ENCODE peak calls at places on chromosomes 16 and 17, in nine cellular contexts. One of them, this sample, is unnamed. For H4K20me1, the result is how much of the 10 kb centered on the place peaks cover.

GRCh38 chr17:60327122-60327869 is 64.6 kb downstream of the USP32 start:
- DNase-seq in HCT116: no peak
- DNase-seq in PC-9: no peak
- DNase-seq in OCI-LY7: no peak
- DNase-seq in IMR-90: no peak
- DNase-seq in neural progenitor cell: peak
- DNase-seq in H9: peak
- DNase-seq in mammary epithelial cell: no peak
- DNase-seq in fibroblast of lung: no peak
- DNase-seq in this sample: no peak

GRCh38 chr17:48127371-48128051 is 19.9 kb downstream of the SNX11 start:
- DNase-seq in OCI-LY7: no peak
- DNase-seq in PC-9: peak
- DNase-seq in H9: no peak
- DNase-seq in HCT116: peak
- DNase-seq in mammary epithelial cell: peak
- DNase-seq in neural progenitor cell: no peak
- DNase-seq in IMR-90: no peak
- DNase-seq in fibroblast of lung: peak
- DNase-seq in this sample: no peak

GRCh38 chr16:64364894-64365293 is 757.0 kb downstream of the CDH11 start:
- DNase-seq in mammary epithelial cell: no peak
- DNase-seq in H9: no peak
- DNase-seq in IMR-90: peak
- DNase-seq in HCT116: no peak
- DNase-seq in neural progenitor cell: no peak
- DNase-seq in fibroblast of lung: peak
- DNase-seq in OCI-LY7: no peak
- DNase-seq in PC-9: no peak
- DNase-seq in this sample: no peak

GRCh38 chr16:77499373-77500285 is 64.8 kb upstream of the ADAMTS18 start:
- DNase-seq in HCT116: no peak
- DNase-seq in fibroblast of lung: peak
- DNase-seq in H9: no peak
- DNase-seq in IMR-90: no peak
- DNase-seq in PC-9: no peak
- DNase-seq in neural progenitor cell: no peak
- DNase-seq in OCI-LY7: no peak
- DNase-seq in mammary epithelial cell: peak
- DNase-seq in this sample: no peak

GRCh38 chr17:61245706-61246135 is 153.9 kb upstream of the TBX2 start:
- DNase-seq in OCI-LY7: no peak
- DNase-seq in neural progenitor cell: no peak
- DNase-seq in mammary epithelial cell: no peak
- DNase-seq in PC-9: no peak
- DNase-seq in HCT116: no peak
- DNase-seq in fibroblast of lung: no peak
- DNase-seq in H9: peak
- DNase-seq in IMR-90: no peak
- DNase-seq in this sample: no peak

GRCh38 chr17:40538936-40539705 is 26.2 kb downstream of the CCR7 start:
- DNase-seq in neural progenitor cell: no peak
- DNase-seq in mammary epithelial cell: no peak
- DNase-seq in IMR-90: no peak
- DNase-seq in HCT116: no peak
- DNase-seq in PC-9: no peak
- DNase-seq in OCI-LY7: no peak
- DNase-seq in H9: no peak
- DNase-seq in fibroblast of lung: no peak
- DNase-seq in this sample: no peak

GRCh38 chr16:26830716-26831115 is 236.0 kb upstream of the C16orf82 start:
- DNase-seq in PC-9: no peak
- DNase-seq in H9: no peak
- DNase-seq in neural progenitor cell: peak
- DNase-seq in fibroblast of lung: no peak
- DNase-seq in OCI-LY7: no peak
- DNase-seq in HCT116: no peak
- DNase-seq in mammary epithelial cell: no peak
- DNase-seq in IMR-90: no peak
- DNase-seq in this sample: no peak

GRCh38 chr17:933168-934083 is 46.1 kb downstream of the NXN start:
- DNase-seq in H9: peak
- DNase-seq in OCI-LY7: no peak
- DNase-seq in mammary epithelial cell: peak
- DNase-seq in HCT116: peak
- DNase-seq in IMR-90: peak
- DNase-seq in fibroblast of lung: peak
- DNase-seq in PC-9: peak
- DNase-seq in neural progenitor cell: peak
- DNase-seq in this sample: no peak

GRCh38 chr17:37743875-37744632 is 805 bp downstream of the HNF1B start:
- DNase-seq in H9: peak
- DNase-seq in HCT116: no peak
- DNase-seq in OCI-LY7: no peak
- DNase-seq in mammary epithelial cell: no peak
- DNase-seq in IMR-90: no peak
- DNase-seq in neural progenitor cell: peak
- DNase-seq in PC-9: no peak
- DNase-seq in fibroblast of lung: no peak
- DNase-seq in this sample: no peak

GRCh38 chr17:7475764-7476422 is 3.5 kb downstream of the ZBTB4 start:
- DNase-seq in fibroblast of lung: no peak
- DNase-seq in mammary epithelial cell: no peak
- DNase-seq in HCT116: no peak
- DNase-seq in neural progenitor cell: no peak
- DNase-seq in PC-9: no peak
- DNase-seq in IMR-90: peak
- DNase-seq in H9: no peak
- DNase-seq in OCI-LY7: no peak
- DNase-seq in this sample: no peak

GRCh38 chr16:70402916-70403659 is 35.8 kb downstream of the ST3GAL2 start:
- DNase-seq in mammary epithelial cell: peak
- DNase-seq in IMR-90: peak
- DNase-seq in PC-9: no peak
- DNase-seq in neural progenitor cell: no peak
- DNase-seq in fibroblast of lung: peak
- DNase-seq in OCI-LY7: no peak
- DNase-seq in HCT116: no peak
- DNase-seq in H9: no peak
- DNase-seq in this sample: no peak

GRCh38 chr16:70396209-70396904 is 42.5 kb downstream of the ST3GAL2 start:
- DNase-seq in IMR-90: peak
- DNase-seq in H9: no peak
- DNase-seq in OCI-LY7: no peak
- DNase-seq in mammary epithelial cell: no peak
- DNase-seq in HCT116: no peak
- DNase-seq in PC-9: no peak
- DNase-seq in neural progenitor cell: no peak
- DNase-seq in fibroblast of lung: no peak
- DNase-seq in this sample: peak

GRCh38 chr16:70399951-70400350 is 38.9 kb downstream of the ST3GAL2 start:
- DNase-seq in mammary epithelial cell: no peak
- DNase-seq in H9: no peak
- DNase-seq in fibroblast of lung: no peak
- DNase-seq in neural progenitor cell: no peak
- DNase-seq in PC-9: no peak
- DNase-seq in HCT116: no peak
- DNase-seq in IMR-90: no peak
- DNase-seq in OCI-LY7: no peak
- DNase-seq in this sample: no peak

GRCh38 chr16:70398177-70398743 is 40.6 kb downstream of the ST3GAL2 start:
- DNase-seq in H9: no peak
- DNase-seq in HCT116: no peak
- DNase-seq in mammary epithelial cell: no peak
- DNase-seq in IMR-90: no peak
- DNase-seq in PC-9: no peak
- DNase-seq in fibroblast of lung: no peak
- DNase-seq in neural progenitor cell: no peak
- DNase-seq in OCI-LY7: no peak
- DNase-seq in this sample: no peak

GRCh38 chr16:70399326-70399725 is 39.6 kb downstream of the ST3GAL2 start:
- DNase-seq in neural progenitor cell: no peak
- DNase-seq in PC-9: no peak
- DNase-seq in IMR-90: no peak
- DNase-seq in OCI-LY7: no peak
- DNase-seq in HCT116: no peak
- DNase-seq in H9: no peak
- DNase-seq in mammary epithelial cell: no peak
- DNase-seq in fibroblast of lung: no peak
- DNase-seq in this sample: no peak
- H4K20me1 ChIP-seq in neural progenitor cell: under half
- H4K20me1 ChIP-seq in PC-9: under half
- H4K20me1 ChIP-seq in IMR-90: under half
- H4K20me1 ChIP-seq in OCI-LY7: under half
- H4K20me1 ChIP-seq in HCT116: under half
- H4K20me1 ChIP-seq in H9: under half
- H4K20me1 ChIP-seq in mammary epithelial cell: under half
- H4K20me1 ChIP-seq in fibroblast of lung: under half
- H4K20me1 ChIP-seq in this sample: under half

GRCh38 chr16:5634781-5635180 is 537.2 kb upstream of the EEF2KMT start:
- DNase-seq in fibroblast of lung: no peak
- DNase-seq in OCI-LY7: no peak
- DNase-seq in IMR-90: no peak
- DNase-seq in HCT116: no peak
- DNase-seq in neural progenitor cell: no peak
- DNase-seq in H9: no peak
- DNase-seq in PC-9: no peak
- DNase-seq in mammary epithelial cell: no peak
- DNase-seq in this sample: no peak
- H4K20me1 ChIP-seq in fibroblast of lung: under half
- H4K20me1 ChIP-seq in OCI-LY7: under half
- H4K20me1 ChIP-seq in IMR-90: under half
- H4K20me1 ChIP-seq in HCT116: under half
- H4K20me1 ChIP-seq in neural progenitor cell: under half
- H4K20me1 ChIP-seq in H9: under half
- H4K20me1 ChIP-seq in PC-9: under half
- H4K20me1 ChIP-seq in mammary epithelial cell: under half
- H4K20me1 ChIP-seq in this sample: under half

DNA sequence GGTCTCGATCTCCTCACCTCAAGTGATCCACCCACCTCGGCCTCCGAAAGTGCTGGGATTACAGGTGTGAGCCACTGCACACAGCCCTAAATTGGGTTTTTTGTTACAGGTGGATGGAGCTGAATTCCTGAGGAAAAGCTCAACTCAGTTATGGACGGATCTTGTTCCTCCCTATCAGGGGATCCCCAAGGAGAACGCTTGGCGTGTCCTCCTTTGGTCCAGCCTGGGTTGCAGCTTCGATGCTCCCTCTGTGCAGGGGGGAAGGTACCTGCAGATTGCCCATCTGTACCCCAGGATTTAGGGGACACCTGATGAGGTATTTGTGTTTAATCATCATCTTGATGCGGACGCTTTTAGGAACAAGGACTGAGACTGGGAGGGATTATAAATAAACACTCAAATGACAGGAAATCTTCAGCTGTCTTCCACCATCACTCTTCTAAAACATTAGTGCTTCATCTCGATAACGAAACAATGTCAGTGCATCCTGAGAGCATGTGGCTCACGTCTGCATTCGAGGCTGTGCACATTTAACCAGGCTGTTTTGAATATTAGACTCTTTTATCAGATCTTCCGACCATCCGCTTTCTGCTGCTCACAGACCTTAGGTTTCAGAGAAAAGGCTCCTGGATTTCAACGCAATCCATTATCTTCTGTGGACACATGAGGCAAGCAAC is 18.2 kb upstream of the MEIOB start:
- DNase-seq in neural progenitor cell: no peak
- DNase-seq in HCT116: no peak
- DNase-seq in IMR-90: no peak
- DNase-seq in H9: no peak
- DNase-seq in PC-9: no peak
- DNase-seq in OCI-LY7: no peak
- DNase-seq in mammary epithelial cell: no peak
- DNase-seq in fibroblast of lung: no peak
- DNase-seq in this sample: no peak
- H4K20me1 ChIP-seq in neural progenitor cell: under half
- H4K20me1 ChIP-seq in HCT116: under half
- H4K20me1 ChIP-seq in IMR-90: under half
- H4K20me1 ChIP-seq in H9: under half
- H4K20me1 ChIP-seq in PC-9: under half
- H4K20me1 ChIP-seq in OCI-LY7: under half
- H4K20me1 ChIP-seq in mammary epithelial cell: under half
- H4K20me1 ChIP-seq in fibroblast of lung: under half
- H4K20me1 ChIP-seq in this sample: under half

GRCh38 chr17:2388705-2389099 is 12.2 kb downstream of the MNT start:
- DNase-seq in IMR-90: no peak
- DNase-seq in neural progenitor cell: peak
- DNase-seq in HCT116: no peak
- DNase-seq in H9: peak
- DNase-seq in fibroblast of lung: no peak
- DNase-seq in mammary epithelial cell: no peak
- DNase-seq in OCI-LY7: no peak
- DNase-seq in PC-9: no peak
- DNase-seq in this sample: no peak

GRCh38 chr17:2391597-2392251 is 9.1 kb downstream of the MNT start:
- DNase-seq in PC-9: no peak
- DNase-seq in OCI-LY7: peak
- DNase-seq in neural progenitor cell: no peak
- DNase-seq in IMR-90: no peak
- DNase-seq in H9: no peak
- DNase-seq in HCT116: no peak
- DNase-seq in mammary epithelial cell: no peak
- DNase-seq in fibroblast of lung: no peak
- DNase-seq in this sample: no peak

GRCh38 chr17:2392252-2393183 is 8.3 kb downstream of the MNT start:
- DNase-seq in HCT116: peak
- DNase-seq in PC-9: peak
- DNase-seq in fibroblast of lung: peak
- DNase-seq in OCI-LY7: peak
- DNase-seq in mammary epithelial cell: peak
- DNase-seq in neural progenitor cell: peak
- DNase-seq in IMR-90: peak
- DNase-seq in H9: peak
- DNase-seq in this sample: peak

GRCh38 chr17:2388020-2388704 is 12.7 kb downstream of the MNT start:
- DNase-seq in OCI-LY7: no peak
- DNase-seq in neural progenitor cell: no peak
- DNase-seq in mammary epithelial cell: no peak
- DNase-seq in IMR-90: no peak
- DNase-seq in fibroblast of lung: no peak
- DNase-seq in PC-9: no peak
- DNase-seq in HCT116: no peak
- DNase-seq in H9: no peak
- DNase-seq in this sample: no peak

DNA sequence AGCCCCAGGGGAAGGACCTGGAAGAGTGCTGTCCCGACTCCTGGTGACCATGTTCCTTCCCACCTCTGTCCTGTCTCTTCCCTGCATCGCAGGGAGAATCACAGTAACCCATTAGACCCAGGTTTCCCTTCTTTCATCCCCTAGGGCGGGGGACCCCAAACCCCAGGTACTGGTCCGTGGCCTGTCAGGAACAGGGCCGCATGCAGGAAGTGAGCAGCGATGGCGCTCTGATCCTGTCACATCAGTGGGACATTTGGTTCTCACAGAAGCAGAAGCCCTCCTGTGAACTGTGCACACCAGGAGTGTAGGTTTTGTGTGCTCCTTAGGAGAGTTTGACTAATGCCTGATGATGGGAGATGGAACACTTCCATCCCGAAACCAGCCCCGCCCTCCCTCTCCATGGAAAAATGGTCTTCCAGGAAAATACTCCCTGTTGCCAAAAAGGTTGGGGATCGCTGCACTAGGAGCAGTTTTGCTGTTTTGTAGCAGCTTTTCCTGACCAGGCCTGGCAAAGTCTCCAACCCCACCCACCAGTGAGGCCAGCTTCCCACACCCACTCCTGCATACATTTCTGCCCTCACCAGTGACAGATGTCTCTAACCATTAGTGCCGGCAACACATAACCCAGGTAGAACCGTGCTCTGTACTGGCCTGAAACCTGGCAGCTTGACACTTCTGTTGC is 10.5 kb downstream of the MNT start:
- DNase-seq in OCI-LY7: no peak
- DNase-seq in HCT116: no peak
- DNase-seq in mammary epithelial cell: no peak
- DNase-seq in H9: no peak
- DNase-seq in PC-9: no peak
- DNase-seq in neural progenitor cell: no peak
- DNase-seq in fibroblast of lung: no peak
- DNase-seq in IMR-90: no peak
- DNase-seq in this sample: no peak
- H4K20me1 ChIP-seq in OCI-LY7: under half
- H4K20me1 ChIP-seq in HCT116: under half
- H4K20me1 ChIP-seq in mammary epithelial cell: under half
- H4K20me1 ChIP-seq in H9: under half
- H4K20me1 ChIP-seq in PC-9: under half
- H4K20me1 ChIP-seq in neural progenitor cell: under half
- H4K20me1 ChIP-seq in fibroblast of lung: under half
- H4K20me1 ChIP-seq in IMR-90: under half
- H4K20me1 ChIP-seq in this sample: under half